ENCODE peak calls at places on chromosomes 1 and 21, in seven cellular contexts. Z, H, V, K, B, E and D are unnamed samples.

GRCh38 chr21:41833138-41834115 is 45.7 kb downstream of the PRDM15 start:
- DNase-seq in H (no peak), B (no peak), K (no peak), Z (no peak), E (no peak), V (no peak), D (no peak)

GRCh38 chr1:172476218-172476811 is 32.4 kb upstream of the PIGC start:
- DNase-seq in Z (no peak), E (no peak), K (no peak), H (no peak), B (no peak), V (no peak), D (no peak)

GRCh38 chr1:54809496-54810074 is 8.5 kb upstream of the TTC22 start:
- DNase-seq in K (no peak), Z (no peak), H (no peak), V (no peak), E (no peak), B (no peak), D (no peak)

GRCh38 chr21:29121759-29122158 is 8.7 kb upstream of the MAP3K7CL start:
- DNase-seq in E (no peak), K (no peak), H (no peak), Z (no peak), B (no peak), V (no peak), D (no peak)

GRCh38 chr1:87134061-87134460 is 194.6 kb upstream of the LMO4 start:
- DNase-seq in Z (peak), K (no peak), H (no peak), V (peak), B (no peak), E (peak), D (no peak)

GRCh38 chr1:189708674-189709073 is 769.0 kb downstream of the BRINP3 start:
- DNase-seq in Z (no peak), B (peak), E (no peak), H (peak), K (no peak), V (no peak), D (no peak)

GRCh38 chr1:91763252-91763651 is 122.7 kb downstream of the TGFBR3 start:
- DNase-seq in H (peak), K (no peak), V (no peak), Z (no peak), B (peak), E (no peak), D (no peak)

GRCh38 chr1:172882385-172882784 is 168.4 kb downstream of the TNFSF18 start:
- DNase-seq in V (no peak), H (no peak), E (no peak), B (no peak), Z (no peak), K (no peak), D (no peak)

GRCh38 chr1:67162954-67163353 is 3.3 kb upstream of the IL23R start:
- DNase-seq in K (no peak), H (no peak), B (peak), V (no peak), E (no peak), Z (no peak), D (no peak)

GRCh38 chr21:27406297-27407009 is 439.6 kb upstream of the ADAMTS5 start:
- DNase-seq in H (peak), K (no peak), V (no peak), Z (no peak), B (peak), E (no peak), D (no peak)

GRCh38 chr1:159014003-159014571 is 4.4 kb downstream of the IFI16 start:
- DNase-seq in E (no peak), B (no peak), H (no peak), K (no peak), Z (no peak), V (no peak), D (no peak)

GRCh38 chr1:22143065-22143514 is at the start of gene WNT4:
- DNase-seq in E (no peak), H (no peak), Z (peak), V (no peak), B (no peak), K (no peak), D (no peak)